ENCODE peak calls at places on chromosomes 6 and 20, in ten cellular contexts. P is SK-N-MC, H is GM12878, A is breast epithelium, I is H1, Y is GM23338, O is sigmoid colon, W is HepG2, J is spleen, C is HL-60. M is an unnamed sample.

GRCh38 chr6:139588734-139589418 is 214.4 kb upstream of the CITED2 start:
- DNase-seq in P (no peak), H (no peak), A (no peak), I (no peak), Y (no peak), O (no peak), W (peak), J (no peak), C (no peak), M (no peak)

GRCh38 chr6:90005048-90005827 is 111.0 kb downstream of the GJA10 start:
- DNase-seq in P (no peak), H (no peak), A (no peak), I (no peak), Y (no peak), O (no peak), W (no peak), J (no peak), C (no peak), M (no peak)

GRCh38 chr6:146984251-146984924 is 219.8 kb upstream of the STXBP5 start:
- DNase-seq in P (no peak), H (no peak), A (no peak), I (no peak), Y (peak), O (no peak), W (peak), J (no peak), C (no peak), M (no peak)

GRCh38 chr6:133631421-133631820 is 257.5 kb upstream of the TCF21 start:
- DNase-seq in P (no peak), H (no peak), A (no peak), I (no peak), Y (no peak), O (no peak), W (peak), J (no peak), C (no peak), M (no peak)

GRCh38 chr6:20302702-20303251 is 90.5 kb upstream of the MBOAT1 start:
- DNase-seq in P (no peak), H (no peak), A (no peak), I (no peak), Y (no peak), O (no peak), W (no peak), J (no peak), C (no peak), M (no peak)

GRCh38 chr6:47334334-47334733 is 24.6 kb upstream of the TNFRSF21 start:
- DNase-seq in P (no peak), H (no peak), A (no peak), I (no peak), Y (no peak), O (no peak), W (no peak), J (no peak), C (no peak), M (no peak)

GRCh38 chr6:167849846-167850459 is 23.2 kb downstream of the AFDN start:
- DNase-seq in P (no peak), H (no peak), A (peak), I (no peak), Y (peak), O (no peak), W (peak), J (no peak), C (no peak), M (peak)

GRCh38 chr20:54585222-54585621 is 109.8 kb downstream of the DOK5 start:
- DNase-seq in P (no peak), H (no peak), A (no peak), I (no peak), Y (no peak), O (no peak), W (no peak), J (no peak), C (no peak), M (no peak)

GRCh38 chr6:89042664-89043063 is 37.9 kb upstream of the PNRC1 start:
- DNase-seq in P (no peak), H (no peak), A (no peak), I (no peak), Y (no peak), O (no peak), W (no peak), J (no peak), C (no peak), M (no peak)

GRCh38 chr6:23316131-23316530 is 746.8 kb downstream of the HDGFL1 start:
- DNase-seq in P (no peak), H (no peak), A (no peak), I (no peak), Y (no peak), O (no peak), W (no peak), J (no peak), C (no peak), M (no peak)

GRCh38 chr20:41318271-41318649 is 729 bp upstream of the ZHX3 start:
- DNase-seq in P (no peak), H (no peak), A (no peak), I (no peak), Y (no peak), O (no peak), W (peak), J (no peak), C (no peak), M (no peak)

GRCh38 chr6:35300848-35301247 is 3.2 kb downstream of the DEF6 start:
- DNase-seq in P (no peak), H (no peak), A (no peak), I (no peak), Y (no peak), O (peak), W (no peak), J (peak), C (no peak), M (no peak)

GRCh38 chr20:25541676-25542075 is 43.7 kb downstream of the NINL start:
- DNase-seq in P (no peak), H (no peak), A (no peak), I (no peak), Y (no peak), O (no peak), W (no peak), J (no peak), C (no peak), M (no peak)

GRCh38 chr20:25537890-25538289 is 47.4 kb downstream of the NINL start:
- DNase-seq in P (no peak), H (no peak), A (no peak), I (no peak), Y (no peak), O (no peak), W (no peak), J (no peak), C (no peak), M (no peak)

GRCh38 chr20:25538838-25539665 is 46.3 kb downstream of the NINL start:
- DNase-seq in P (no peak), H (no peak), A (no peak), I (no peak), Y (no peak), O (no peak), W (peak), J (no peak), C (no peak), M (no peak)

GRCh38 chr20:25539742-25540201 is 45.6 kb downstream of the NINL start:
- DNase-seq in P (no peak), H (no peak), A (no peak), I (no peak), Y (no peak), O (no peak), W (no peak), J (no peak), C (no peak), M (no peak)

GRCh38 chr20:25540273-25540672 is 45.1 kb downstream of the NINL start:
- DNase-seq in P (no peak), H (no peak), A (no peak), I (no peak), Y (peak), O (no peak), W (no peak), J (no peak), C (no peak), M (no peak)
- H3K27ac ChIP-seq in P (no peak), H (no peak), A (no peak), I (no peak), Y (no peak), O (peak), W (no peak), J (peak), C (no peak), M (peak)

DNA sequence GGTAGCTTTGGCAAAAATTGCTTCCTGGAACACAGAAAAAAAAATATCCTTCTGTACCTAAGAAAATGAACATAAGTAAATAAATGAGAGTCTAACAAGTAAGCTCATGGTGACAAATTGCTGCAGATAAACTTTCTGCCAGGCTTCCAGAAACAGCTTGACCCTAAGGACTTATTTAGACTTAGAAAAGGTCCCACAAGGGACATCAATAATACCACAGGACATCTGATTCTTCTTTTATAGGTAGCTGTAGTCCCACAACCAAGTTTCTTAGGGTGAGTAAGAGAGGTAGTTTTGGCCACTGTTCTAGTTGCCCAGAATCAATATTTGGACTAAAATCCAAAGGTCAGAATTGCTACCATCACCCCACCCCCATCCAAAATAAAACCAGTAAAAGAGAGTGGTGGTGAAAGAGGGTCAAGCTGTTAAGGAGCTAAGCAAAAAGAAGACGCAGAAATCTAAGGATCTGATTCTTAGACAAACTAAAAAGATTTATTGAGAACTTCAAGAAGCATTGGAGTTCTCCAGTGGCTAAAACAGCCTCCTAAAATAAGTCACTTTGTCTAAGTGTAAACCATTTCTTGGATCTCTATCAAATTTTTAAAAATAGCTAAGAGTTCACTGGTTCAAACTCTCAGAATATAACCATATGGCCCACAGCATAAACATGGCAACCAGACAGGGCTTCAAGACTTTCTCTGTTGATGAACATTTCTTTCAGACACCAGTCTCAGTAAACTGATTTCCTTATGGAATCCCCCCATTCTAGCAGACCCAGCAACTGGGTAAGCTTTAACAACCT is 180.6 kb downstream of the PTPRK start:
- DNase-seq in P (no peak), H (no peak), A (no peak), I (no peak), Y (no peak), O (no peak), W (peak), J (no peak), C (no peak), M (no peak)
- TF ChIP-seq POLR2AphosphoS5 in P (no peak), H (no peak), A (no peak), I (no peak), Y (no peak), O (peak), W (no peak), J (no peak), C (no peak), M (no peak)

DNA sequence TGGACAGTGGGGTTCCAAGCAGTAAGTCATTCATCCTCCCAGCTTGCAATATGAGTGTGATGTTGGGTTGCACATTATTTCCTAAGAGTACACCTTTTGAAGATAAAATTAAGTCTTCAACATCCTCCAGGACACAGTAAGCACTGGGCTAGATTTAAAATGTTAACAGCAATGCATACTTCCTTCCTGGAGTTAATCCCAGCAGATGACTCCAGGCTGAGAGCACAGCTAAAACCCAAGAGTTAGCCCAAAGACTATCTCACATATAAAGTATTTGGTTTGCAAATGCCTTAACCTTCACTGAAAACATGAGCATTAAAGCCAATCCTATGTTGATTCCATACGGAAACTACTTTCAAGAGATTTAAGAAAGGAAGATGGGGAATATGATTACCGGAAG is 69.2 kb downstream of the SLC23A2 start:
- DNase-seq in P (no peak), H (no peak), A (no peak), I (no peak), Y (no peak), O (no peak), W (no peak), J (no peak), C (no peak), M (no peak)
- H3K4me3 ChIP-seq in P (no peak), H (no peak), A (no peak), I (no peak), Y (no peak), O (no peak), W (no peak), J (no peak), C (no peak), M (no peak)

GRCh38 chr20:17579369-17580039 is 9.6 kb downstream of the DSTN start:
- DNase-seq in P (no peak), H (no peak), A (no peak), I (no peak), Y (no peak), O (no peak), W (no peak), J (no peak), C (no peak), M (no peak)
- H3K27ac ChIP-seq in P (no peak), H (no peak), A (no peak), I (no peak), Y (no peak), O (no peak), W (no peak), J (no peak), C (no peak), M (no peak)

DNA sequence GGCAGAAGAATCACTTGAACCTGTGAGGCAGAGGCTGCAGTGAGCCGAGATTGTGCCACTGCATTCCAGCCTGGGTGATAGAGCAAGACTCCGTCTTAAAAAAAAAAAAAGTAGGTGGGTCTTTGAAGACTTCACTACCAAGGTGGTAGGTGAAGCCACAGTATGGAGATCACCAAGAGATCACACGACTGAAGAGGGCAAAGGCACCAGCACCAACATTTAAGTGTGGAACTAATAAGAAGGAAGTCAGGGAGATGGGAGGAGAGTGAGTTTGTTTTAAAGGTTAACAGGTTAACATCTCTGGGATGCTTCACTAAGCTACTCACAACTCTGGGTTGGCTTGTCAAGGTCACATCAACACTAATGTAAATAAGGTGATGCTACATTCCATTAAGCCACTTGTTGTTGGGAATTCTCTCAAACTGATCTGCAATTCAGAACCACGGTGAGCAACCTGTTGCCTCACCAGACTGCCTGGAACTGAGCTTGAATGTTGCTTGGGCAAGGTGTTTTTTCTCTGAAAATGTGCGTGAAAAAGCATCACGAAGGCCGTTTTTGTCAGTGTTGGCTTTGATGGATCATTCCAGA is 48.7 kb downstream of the KCTD20 start:
- DNase-seq in P (no peak), H (no peak), A (no peak), I (no peak), Y (peak), O (no peak), W (peak), J (no peak), C (no peak), M (no peak)
- TF ChIP-seq POLR2AphosphoS5 in P (no peak), H (no peak), A (no peak), I (no peak), Y (no peak), O (no peak), W (no peak), J (no peak), C (no peak), M (no peak)

DNA sequence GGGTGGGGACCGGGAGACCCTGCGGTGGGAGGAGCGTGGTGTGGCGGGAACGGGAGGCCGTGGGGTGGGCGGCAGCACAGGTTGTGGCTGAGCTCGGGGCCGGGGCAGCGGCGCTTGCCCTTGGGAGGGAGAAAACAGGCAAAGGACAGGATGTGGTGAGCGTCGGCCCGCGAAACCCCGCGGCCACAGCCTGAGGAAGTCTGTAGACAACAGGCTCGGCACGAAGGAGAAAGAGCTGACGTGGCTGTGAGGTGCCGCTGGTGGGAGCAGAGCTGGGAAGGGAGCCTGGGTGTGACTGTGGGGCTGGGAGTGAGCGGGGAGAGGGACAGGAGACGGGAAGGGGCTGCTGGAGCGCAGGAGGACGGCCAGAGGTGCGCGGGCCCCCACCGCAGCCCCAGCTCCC is 202.9 kb downstream of the DLL1 start:
- DNase-seq in P (no peak), H (peak), A (no peak), I (no peak), Y (no peak), O (peak), W (no peak), J (peak), C (peak), M (peak)
- H3K4me3 ChIP-seq in P (no peak), H (peak), A (no peak), I (no peak), Y (no peak), O (no peak), W (no peak), J (peak), C (peak), M (peak)

GRCh38 chr6:152401978-152402377 is 235.2 kb downstream of the SYNE1 start:
- DNase-seq in P (no peak), H (no peak), A (no peak), I (no peak), Y (no peak), O (no peak), W (no peak), J (no peak), C (no peak), M (no peak)

GRCh38 chr6:152399409-152399808 is 237.8 kb downstream of the SYNE1 start:
- DNase-seq in P (no peak), H (no peak), A (no peak), I (no peak), Y (no peak), O (peak), W (no peak), J (no peak), C (no peak), M (no peak)

GRCh38 chr6:152404458-152404857 is 232.7 kb downstream of the SYNE1 start:
- DNase-seq in P (no peak), H (no peak), A (no peak), I (no peak), Y (no peak), O (no peak), W (no peak), J (no peak), C (no peak), M (no peak)

GRCh38 chr6:152404936-152405595 is 232.1 kb downstream of the SYNE1 start:
- DNase-seq in P (no peak), H (no peak), A (no peak), I (no peak), Y (no peak), O (no peak), W (no peak), J (no peak), C (no peak), M (no peak)
- H3K27ac ChIP-seq in P (no peak), H (no peak), A (no peak), I (no peak), Y (no peak), O (no peak), W (no peak), J (no peak), C (no peak), M (no peak)

M was measured in stomach.